ENCODE peak calls at places on chromosomes 3 and 15, in four cellular contexts. M is A172, G is HT-29, O is HEK293T. X is an unnamed sample.

GRCh38 chr15:58313810-58314592 is 117.8 kb upstream of the LIPC start:
- DNase-seq in M (no peak), G (no peak), O (no peak), X (no peak)

GRCh38 chr3:60555704-60556340 is 695.4 kb downstream of the FHIT start:
- DNase-seq in M (peak), G (no peak), O (no peak), X (no peak)

GRCh38 chr3:69386535-69387385 is 872 bp upstream of the FRMD4B start:
- DNase-seq in M (no peak), G (no peak), O (peak), X (no peak)

GRCh38 chr3:8663177-8664061 is 18.8 kb upstream of the SSUH2 start:
- DNase-seq in M (peak), G (peak), O (peak), X (peak)

GRCh38 chr15:59703979-59704796 is 15.1 kb upstream of the BNIP2 start:
- DNase-seq in M (no peak), G (no peak), O (no peak), X (no peak)

GRCh38 chr3:192054881-192055280 is 593.9 kb downstream of the PYDC2 start:
- DNase-seq in M (peak), G (no peak), O (no peak), X (peak)

GRCh38 chr3:44795197-44795596 is 33.6 kb downstream of the KIF15 start:
- DNase-seq in M (peak), G (no peak), O (no peak), X (no peak)

GRCh38 chr3:71753716-71754609 is at the start of gene GPR27:
- DNase-seq in M (no peak), G (no peak), O (peak), X (peak)

GRCh38 chr3:107117922-107118576 is 259.2 kb upstream of the CCDC54 start:
- DNase-seq in M (peak), G (peak), O (peak), X (peak)

GRCh38 chr15:85761635-85762034 is 33.1 kb downstream of the KLHL25 start:
- DNase-seq in M (no peak), G (no peak), O (no peak), X (no peak)

GRCh38 chr3:17894434-17895060 is 152.1 kb upstream of the TBC1D5 start:
- DNase-seq in M (peak), G (peak), O (peak), X (peak)

GRCh38 chr3:160784853-160785252 is 28.8 kb downstream of the PPM1L start:
- DNase-seq in M (no peak), G (peak), O (no peak), X (no peak)

GRCh38 chr3:47583320-47584075 is 4.8 kb upstream of the CSPG5 start:
- DNase-seq in M (no peak), G (no peak), O (no peak), X (no peak)

GRCh38 chr3:169026543-169027181 is 636.9 kb downstream of the MECOM start:
- DNase-seq in M (peak), G (peak), O (no peak), X (peak)

GRCh38 chr3:148955544-148956346 is 35.6 kb upstream of the GYG1 start:
- DNase-seq in M (peak), G (peak), O (peak), X (peak)

GRCh38 chr3:79937567-79937966 is 169.8 kb upstream of the ROBO1 start:
- DNase-seq in M (no peak), G (peak), O (no peak), X (no peak)

GRCh38 chr3:163368168-163368567 is 1710.1 kb downstream of the SI start:
- DNase-seq in M (peak), G (no peak), O (no peak), X (no peak)